ENCODE peak calls at places on chromosome 10, in five cellular contexts. S is GM12892, L is GDM1, Z is astrocyte of the spinal cord, H is tibial nerve. Y is an unnamed sample.

GRCh38 chr10:121510201-121510771 is 88.0 kb downstream of the FGFR2 start:
- DNase-seq in H (peak; percentile 62), S (no peak), L (no peak), Z (no peak), Y (no peak)

GRCh38 chr10:102394079-102394800 is 1.3 kb upstream of the NFKB2 start:
- DNase-seq in L (peak; percentile 77), H (peak; percentile 82), Z (peak; percentile 93), S (peak; percentile 98), Y (peak; percentile 89)

GRCh38 chr10:71085689-71086438 is 126.5 kb upstream of the UNC5B start:
- DNase-seq in H (no peak), L (no peak), Z (no peak), S (no peak), Y (no peak)

GRCh38 chr10:43282881-43283280 is 16.0 kb upstream of the RASGEF1A start:
- DNase-seq in Z (no peak), S (no peak), H (no peak), L (no peak), Y (no peak)

GRCh38 chr10:92102601-92103213 is 179.1 kb downstream of the BTAF1 start:
- DNase-seq in H (no peak), Z (no peak), L (no peak), S (no peak), Y (no peak)

GRCh38 chr10:44016589-44017482 is 368.1 kb downstream of the CXCL12 start:
- DNase-seq in H (no peak), L (no peak), Z (no peak), S (no peak), Y (no peak)

GRCh38 chr10:75137533-75138438 is 26.3 kb downstream of the SAMD8 start:
- DNase-seq in Z (peak; percentile 45), H (no peak), L (no peak), S (no peak), Y (peak; percentile 65)

GRCh38 chr10:131532745-131533341 is 221.3 kb upstream of the TCERG1L start:
- DNase-seq in L (no peak), H (no peak), Z (no peak), S (no peak), Y (no peak)

GRCh38 chr10:29470843-29471482 is 163.8 kb downstream of the SVIL start:
- DNase-seq in H (no peak), S (no peak), L (no peak), Z (no peak), Y (no peak)